ENCODE peak calls at places on chromosomes 6 and 20, in four cellular contexts. M is AML-193, H is cardiac fibroblast, V is COLO829. L is an unnamed sample.

GRCh38 chr20:10217517-10218410 is 866 bp upstream of the SNAP25 start:
- DNase-seq in M (no peak), H (peak), V (no peak), L (peak)

GRCh38 chr6:41939848-41940758 is 1.5 kb downstream of the CCND3 start:
- DNase-seq in M (no peak), H (peak), V (no peak), L (no peak)

GRCh38 chr6:136696783-136697364 is 95.4 kb downstream of the MAP3K5 start:
- DNase-seq in M (no peak), H (no peak), V (no peak), L (no peak)

GRCh38 chr6:15602144-15602543 is 60.7 kb downstream of the DTNBP1 start:
- DNase-seq in M (no peak), H (no peak), V (no peak), L (no peak)

GRCh38 chr6:134002821-134003220 is 49.6 kb downstream of the SLC2A12 start:
- DNase-seq in M (no peak), H (no peak), V (no peak), L (peak)

GRCh38 chr6:67541591-67541990 is 1093.5 kb upstream of the ADGRB3 start:
- DNase-seq in M (no peak), H (no peak), V (no peak), L (no peak)

GRCh38 chr6:2450546-2450945 is 205.1 kb upstream of the GMDS start:
- DNase-seq in M (no peak), H (peak), V (no peak), L (no peak)

GRCh38 chr6:148169701-148170100 is 172.9 kb upstream of the SASH1 start:
- DNase-seq in M (no peak), H (no peak), V (no peak), L (no peak)

GRCh38 chr6:107853226-107853625 is 29.1 kb upstream of the SCML4 start:
- DNase-seq in M (no peak), H (no peak), V (no peak), L (no peak)

GRCh38 chr6:125670586-125670985 is 78.8 kb upstream of the HEY2 start:
- DNase-seq in M (no peak), H (no peak), V (no peak), L (no peak)

GRCh38 chr20:36717657-36718056 is 28.2 kb downstream of the NDRG3 start:
- DNase-seq in M (peak), H (peak), V (no peak), L (peak)

GRCh38 chr20:64214952-64215351 is 40.6 kb upstream of the PCMTD2 start:
- DNase-seq in M (no peak), H (no peak), V (no peak), L (no peak)

GRCh38 chr20:3402453-3402852 is 5.0 kb downstream of the DNAAF9 start:
- DNase-seq in M (no peak), H (no peak), V (no peak), L (no peak)

GRCh38 chr20:43736588-43737091 is 9.8 kb upstream of the GTSF1L start:
- DNase-seq in M (no peak), H (peak), V (no peak), L (no peak)

GRCh38 chr6:16494781-16495180 is 256.4 kb downstream of the GMPR start:
- DNase-seq in M (no peak), H (no peak), V (no peak), L (no peak)